ENCODE peak calls at places on chromosomes 16 and 17, in nine cellular contexts. B is H9; K is NB4; U is CD8-positive, alpha-beta T cell; O is neural crest cell; C is fibroblast of the aortic adventitia; X is gastrocnemius medialis; Z is RWPE1; I is AG04450. N is an unnamed sample.

GRCh38 chr16:84617068-84617630 is 729 bp downstream of the COTL1 start:
- DNase-seq in C (no peak), U (peak; percentile 60), I (no peak), B (peak; percentile 50), K (peak; percentile 48), X (no peak), Z (peak; percentile 45), O (no peak), N (no peak)

GRCh38 chr17:65261682-65262636 is 124.8 kb downstream of the RGS9 start:
- DNase-seq in Z (no peak), C (peak; percentile 45), I (no peak), K (no peak), B (no peak), X (no peak), O (no peak), U (no peak), N (no peak)

GRCh38 chr17:29078183-29079045 is 35.5 kb downstream of the PIPOX start:
- DNase-seq in U (no peak), O (no peak), X (peak; percentile 55), Z (no peak), B (no peak), K (no peak), I (no peak), C (peak; percentile 37), N (no peak)

GRCh38 chr16:1257561-1258217 is 1.8 kb downstream of the TPSD1 start:
- DNase-seq in X (no peak), C (no peak), I (no peak), K (no peak), O (no peak), Z (no peak), B (no peak), U (no peak), N (no peak)

GRCh38 chr17:79648181-79648831 is 37.5 kb upstream of the RBFOX3 start:
- DNase-seq in B (peak; percentile 29), C (no peak), I (no peak), U (peak; percentile 0), Z (no peak), K (no peak), O (no peak), X (no peak), N (no peak)

GRCh38 chr16:86334062-86334461 is 176.3 kb upstream of the FOXF1 start:
- DNase-seq in C (no peak), X (no peak), B (peak; percentile 28), O (no peak), I (no peak), Z (no peak), U (no peak), K (no peak), N (no peak)

GRCh38 chr17:12928736-12929135 is 89.1 kb downstream of the ELAC2 start:
- DNase-seq in Z (no peak), O (no peak), U (no peak), C (peak; percentile 14), B (no peak), K (peak; percentile 12), I (no peak), X (no peak), N (no peak)

GRCh38 chr16:20905576-20905975 is 5.0 kb downstream of the LYRM1 start:
- DNase-seq in K (no peak), X (no peak), C (peak; percentile 56), O (no peak), Z (no peak), I (no peak), B (no peak), U (no peak), N (no peak)

GRCh38 chr17:29514792-29515191 is 52.0 kb downstream of the ABHD15 start:
- DNase-seq in U (no peak), I (no peak), O (no peak), B (no peak), X (no peak), C (peak; percentile 23), Z (no peak), K (no peak), N (no peak)

GRCh38 chr16:80062361-80063027 is 462.0 kb upstream of the MAF start:
- DNase-seq in C (no peak), K (no peak), B (no peak), O (no peak), X (no peak), Z (no peak), I (no peak), U (no peak), N (no peak)

GRCh38 chr16:83631006-83631405 is 176.8 kb upstream of the HSBP1 start:
- DNase-seq in K (no peak), O (no peak), U (no peak), B (peak; percentile 12), C (no peak), X (no peak), Z (no peak), I (no peak), N (no peak)

DNA sequence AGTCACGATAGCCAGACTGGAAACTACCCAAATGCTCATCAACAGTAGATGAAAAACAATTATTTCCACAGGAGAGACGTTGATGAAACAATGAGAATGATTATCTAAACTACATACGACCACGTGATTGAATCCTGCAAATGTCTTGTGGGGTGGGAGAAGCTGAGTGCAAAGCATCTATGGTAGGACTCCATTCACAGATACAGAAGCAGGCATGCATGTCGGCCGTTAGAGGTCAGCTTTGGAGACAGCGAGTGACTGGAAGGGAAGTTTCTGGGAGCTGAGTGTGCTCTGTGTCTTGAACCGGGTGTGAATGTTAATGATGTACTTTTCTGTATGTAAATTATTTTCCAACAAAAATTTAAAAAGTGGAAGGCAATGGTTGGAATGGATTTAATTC is 71.5 kb upstream of the DNAJA2 start:
- DNase-seq in Z (no peak), O (no peak), I (no peak), C (peak; percentile 28), U (no peak), X (no peak), B (no peak), K (peak; percentile 38), N (no peak)
- TF ChIP-seq CTCF in Z (no peak), O (no peak), I (no peak), C (peak; percentile 25), U (no peak), X (no peak), B (no peak), K (no peak), N (no peak)

DNA sequence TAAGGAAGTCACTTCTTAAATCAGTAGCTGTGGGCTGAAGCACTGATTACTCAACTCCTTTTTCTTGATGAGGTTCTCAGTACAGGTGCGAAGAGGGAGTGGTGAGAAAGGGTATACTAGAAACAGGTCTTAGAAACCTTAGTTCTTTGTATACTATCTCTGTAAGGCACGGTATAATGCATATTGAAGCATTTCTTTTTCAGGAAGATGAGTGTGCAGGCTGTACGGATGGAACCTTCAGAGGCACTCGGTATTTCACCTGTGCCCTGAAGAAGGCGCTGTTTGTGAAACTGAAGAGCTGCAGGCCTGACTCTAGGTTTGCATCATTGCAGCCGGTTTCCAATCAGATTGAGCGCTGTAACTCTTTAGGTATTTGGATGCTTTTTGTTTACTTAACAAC is 39.2 kb downstream of the CYLD start:
- DNase-seq in X (no peak), K (peak; percentile 9), C (no peak), U (no peak), Z (no peak), I (no peak), B (peak; percentile 66), O (no peak), N (no peak)
- TF ChIP-seq CTCF in X (no peak), K (peak; percentile 30), C (no peak), U (no peak), Z (no peak), I (peak; percentile 10), B (peak; percentile 73), O (peak; percentile 23), N (no peak)

DNA sequence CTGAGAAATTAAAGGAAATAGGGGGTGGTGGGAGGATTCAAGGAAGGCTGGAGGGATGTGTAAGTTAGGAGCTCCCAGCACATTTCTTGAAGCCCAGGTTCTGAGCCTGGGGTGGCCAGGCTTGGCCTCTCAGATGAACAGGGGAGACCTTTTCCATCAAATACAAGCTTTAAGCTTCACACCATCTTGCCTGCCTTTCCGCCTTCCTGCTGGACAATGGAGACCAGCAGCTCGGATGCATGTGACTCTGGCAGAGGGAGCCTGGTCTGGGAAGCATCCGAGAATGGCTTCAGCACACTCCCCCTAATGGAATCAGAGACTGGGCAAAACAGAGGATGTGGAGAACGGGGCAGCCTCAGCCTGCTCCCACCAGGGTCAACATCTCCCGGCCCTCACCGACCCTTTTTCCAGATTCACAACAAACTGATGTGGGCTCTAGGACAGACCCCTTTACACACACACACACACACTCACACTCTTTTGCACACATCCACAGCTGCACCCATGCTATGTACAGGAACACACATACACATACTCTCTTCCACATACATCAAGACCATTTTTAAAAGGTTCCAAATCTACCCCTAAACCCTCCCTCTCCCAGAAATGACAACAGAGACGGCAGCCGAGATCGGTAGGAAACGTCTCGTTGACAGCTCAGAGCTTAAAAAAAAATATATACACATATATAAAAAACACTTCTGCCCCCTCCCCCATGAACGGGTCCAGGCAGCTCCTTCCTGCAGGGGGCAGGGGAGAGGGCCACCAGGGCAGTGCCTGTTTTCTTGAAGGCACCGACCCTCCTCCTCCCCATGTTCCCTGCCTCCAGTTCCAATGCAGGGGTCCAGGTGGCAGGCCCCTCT is 6.5 kb upstream of the ATXN7L3 start:
- DNase-seq in U (no peak), Z (no peak), O (no peak), X (no peak), I (no peak), B (no peak), K (no peak), C (no peak), N (no peak)
- TF ChIP-seq CTCF in U (no peak), Z (no peak), O (peak; percentile 22), X (no peak), I (peak; percentile 37), B (peak; percentile 46), K (peak; percentile 23), C (peak; percentile 24), N (no peak)

GRCh38 chr16:48030926-48031325 is 124.9 kb downstream of the ABCC12 start:
- DNase-seq in X (no peak), K (no peak), I (no peak), O (no peak), U (no peak), C (no peak), Z (no peak), B (no peak), N (no peak)

GRCh38 chr16:48024042-48024441 is 131.8 kb downstream of the ABCC12 start:
- DNase-seq in B (no peak), U (no peak), Z (no peak), X (no peak), K (no peak), C (no peak), I (no peak), O (no peak), N (no peak)

GRCh38 chr16:48035142-48035541 is 120.7 kb downstream of the ABCC12 start:
- DNase-seq in Z (no peak), K (no peak), C (no peak), B (no peak), I (no peak), O (no peak), X (no peak), U (no peak), N (no peak)

GRCh38 chr16:48025359-48025758 is 130.4 kb downstream of the ABCC12 start:
- DNase-seq in Z (no peak), U (no peak), X (no peak), C (no peak), I (no peak), K (no peak), B (no peak), O (no peak), N (no peak)

DNA sequence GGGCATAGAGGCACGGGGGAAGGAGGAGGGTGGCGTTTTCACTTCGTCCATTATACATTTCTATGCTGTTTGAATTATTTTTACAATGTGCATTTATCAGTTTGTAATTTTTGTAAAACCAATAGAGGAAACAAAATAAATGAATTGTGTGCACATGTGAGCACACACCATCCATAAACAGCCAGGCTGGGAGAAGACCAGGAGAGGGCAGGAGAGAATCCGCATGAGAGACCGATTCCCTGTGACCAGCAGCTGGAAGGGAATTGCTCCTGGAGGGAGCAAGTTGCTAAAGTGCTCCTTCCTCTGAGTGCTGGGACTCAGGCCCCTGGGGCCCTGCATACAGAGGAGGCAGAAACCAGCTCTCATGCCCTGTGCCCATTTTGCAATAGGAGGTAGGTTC is 126.0 kb downstream of the ABCC12 start:
- DNase-seq in K (no peak), B (no peak), I (no peak), X (no peak), Z (no peak), C (no peak), U (no peak), O (no peak), N (no peak)
- TF ChIP-seq CTCF in K (no peak), B (peak; percentile 33), I (peak; percentile 21), X (no peak), Z (no peak), C (peak; percentile 20), U (no peak), O (no peak), N (no peak)

N was measured in omental fat pad.